ENCODE peak calls at places on chromosomes 6 and 20, in nine cellular contexts. One of them, this sample, is unnamed.
A peak's percentile ranks its signal among the peaks of the same experiment; 100 is the strongest.

GRCh38 chr6:42001506-42001905 is 48.8 kb upstream of the TAF8 start:
- DNase-seq in naive thymus-derived CD4-positive, alpha-beta T cell: no peak
- DNase-seq in ureter: no peak
- DNase-seq in right atrium auricular region: no peak
- DNase-seq in activated gamma-delta T cell treated with Interleukin-2 at 50 U/mL for 16 hours: no peak
- DNase-seq in HTR-8/SVneo: no peak
- DNase-seq in astrocyte of the cerebellum: no peak
- DNase-seq in stimulated activated CD4-positive, alpha-beta T cell treated with anti-CD3 and anti-CD28 coated beads, Interleukin-4, amount 100 ng/mL, for 48 hours: no peak
- DNase-seq in NCI-H460: no peak
- DNase-seq in this sample: no peak

GRCh38 chr20:51687071-51687470 is 81.1 kb downstream of the ATP9A start:
- DNase-seq in naive thymus-derived CD4-positive, alpha-beta T cell: no peak
- DNase-seq in stimulated activated CD4-positive, alpha-beta T cell treated with anti-CD3 and anti-CD28 coated beads, Interleukin-4, amount 100 ng/mL, for 48 hours: no peak
- DNase-seq in right atrium auricular region: no peak
- DNase-seq in HTR-8/SVneo: peak; percentile 88
- DNase-seq in astrocyte of the cerebellum: no peak
- DNase-seq in ureter: peak; percentile 61
- DNase-seq in activated gamma-delta T cell treated with Interleukin-2 at 50 U/mL for 16 hours: no peak
- DNase-seq in NCI-H460: peak; percentile 95
- DNase-seq in this sample: peak; percentile 8

GRCh38 chr6:160005861-160006540 is 37.1 kb downstream of the IGF2R start:
- DNase-seq in HTR-8/SVneo: no peak
- DNase-seq in naive thymus-derived CD4-positive, alpha-beta T cell: no peak
- DNase-seq in NCI-H460: no peak
- DNase-seq in activated gamma-delta T cell treated with Interleukin-2 at 50 U/mL for 16 hours: no peak
- DNase-seq in stimulated activated CD4-positive, alpha-beta T cell treated with anti-CD3 and anti-CD28 coated beads, Interleukin-4, amount 100 ng/mL, for 48 hours: no peak
- DNase-seq in astrocyte of the cerebellum: no peak
- DNase-seq in right atrium auricular region: no peak
- DNase-seq in ureter: no peak
- DNase-seq in this sample: no peak

GRCh38 chr20:20737158-20737557 is 24.7 kb upstream of the RALGAPA2 start:
- DNase-seq in ureter: no peak
- DNase-seq in right atrium auricular region: peak; percentile 55
- DNase-seq in naive thymus-derived CD4-positive, alpha-beta T cell: no peak
- DNase-seq in HTR-8/SVneo: no peak
- DNase-seq in activated gamma-delta T cell treated with Interleukin-2 at 50 U/mL for 16 hours: no peak
- DNase-seq in NCI-H460: no peak
- DNase-seq in stimulated activated CD4-positive, alpha-beta T cell treated with anti-CD3 and anti-CD28 coated beads, Interleukin-4, amount 100 ng/mL, for 48 hours: no peak
- DNase-seq in astrocyte of the cerebellum: no peak
- DNase-seq in this sample: no peak

GRCh38 chr6:166005401-166005845 is 162.2 kb downstream of the TBXT start:
- DNase-seq in right atrium auricular region: peak; percentile 75
- DNase-seq in naive thymus-derived CD4-positive, alpha-beta T cell: no peak
- DNase-seq in HTR-8/SVneo: no peak
- DNase-seq in activated gamma-delta T cell treated with Interleukin-2 at 50 U/mL for 16 hours: no peak
- DNase-seq in stimulated activated CD4-positive, alpha-beta T cell treated with anti-CD3 and anti-CD28 coated beads, Interleukin-4, amount 100 ng/mL, for 48 hours: no peak
- DNase-seq in ureter: no peak
- DNase-seq in NCI-H460: peak; percentile 46
- DNase-seq in astrocyte of the cerebellum: no peak
- DNase-seq in this sample: no peak

GRCh38 chr20:34982270-34983088 is 26.8 kb downstream of the MYH7B start:
- DNase-seq in right atrium auricular region: no peak
- DNase-seq in naive thymus-derived CD4-positive, alpha-beta T cell: no peak
- DNase-seq in stimulated activated CD4-positive, alpha-beta T cell treated with anti-CD3 and anti-CD28 coated beads, Interleukin-4, amount 100 ng/mL, for 48 hours: no peak
- DNase-seq in ureter: no peak
- DNase-seq in activated gamma-delta T cell treated with Interleukin-2 at 50 U/mL for 16 hours: no peak
- DNase-seq in astrocyte of the cerebellum: no peak
- DNase-seq in NCI-H460: no peak
- DNase-seq in HTR-8/SVneo: no peak
- DNase-seq in this sample: no peak

GRCh38 chr6:46906776-46907175 is 15.0 kb downstream of the ADGRF5 start:
- DNase-seq in ureter: no peak
- DNase-seq in naive thymus-derived CD4-positive, alpha-beta T cell: no peak
- DNase-seq in HTR-8/SVneo: no peak
- DNase-seq in stimulated activated CD4-positive, alpha-beta T cell treated with anti-CD3 and anti-CD28 coated beads, Interleukin-4, amount 100 ng/mL, for 48 hours: no peak
- DNase-seq in astrocyte of the cerebellum: no peak
- DNase-seq in activated gamma-delta T cell treated with Interleukin-2 at 50 U/mL for 16 hours: no peak
- DNase-seq in NCI-H460: no peak
- DNase-seq in right atrium auricular region: no peak
- DNase-seq in this sample: no peak

GRCh38 chr20:56200456-56200855 is 48.1 kb upstream of the MC3R start:
- DNase-seq in HTR-8/SVneo: no peak
- DNase-seq in stimulated activated CD4-positive, alpha-beta T cell treated with anti-CD3 and anti-CD28 coated beads, Interleukin-4, amount 100 ng/mL, for 48 hours: no peak
- DNase-seq in astrocyte of the cerebellum: no peak
- DNase-seq in activated gamma-delta T cell treated with Interleukin-2 at 50 U/mL for 16 hours: no peak
- DNase-seq in ureter: no peak
- DNase-seq in right atrium auricular region: no peak
- DNase-seq in naive thymus-derived CD4-positive, alpha-beta T cell: no peak
- DNase-seq in NCI-H460: no peak
- DNase-seq in this sample: peak; percentile 11

GRCh38 chr6:146913842-146914562 is 290.2 kb upstream of the STXBP5 start:
- DNase-seq in naive thymus-derived CD4-positive, alpha-beta T cell: no peak
- DNase-seq in ureter: peak; percentile 79
- DNase-seq in HTR-8/SVneo: peak; percentile 62
- DNase-seq in activated gamma-delta T cell treated with Interleukin-2 at 50 U/mL for 16 hours: no peak
- DNase-seq in right atrium auricular region: peak; percentile 75
- DNase-seq in stimulated activated CD4-positive, alpha-beta T cell treated with anti-CD3 and anti-CD28 coated beads, Interleukin-4, amount 100 ng/mL, for 48 hours: no peak
- DNase-seq in astrocyte of the cerebellum: peak; percentile 98
- DNase-seq in NCI-H460: peak; percentile 85
- DNase-seq in this sample: peak; percentile 98

GRCh38 chr20:19690462-19690861 is 67.6 kb upstream of the RIN2 start:
- DNase-seq in stimulated activated CD4-positive, alpha-beta T cell treated with anti-CD3 and anti-CD28 coated beads, Interleukin-4, amount 100 ng/mL, for 48 hours: no peak
- DNase-seq in astrocyte of the cerebellum: no peak
- DNase-seq in NCI-H460: no peak
- DNase-seq in HTR-8/SVneo: no peak
- DNase-seq in right atrium auricular region: no peak
- DNase-seq in activated gamma-delta T cell treated with Interleukin-2 at 50 U/mL for 16 hours: no peak
- DNase-seq in ureter: no peak
- DNase-seq in naive thymus-derived CD4-positive, alpha-beta T cell: no peak
- DNase-seq in this sample: no peak

GRCh38 chr6:51790946-51791345 is 296.5 kb downstream of the PKHD1 start:
- DNase-seq in activated gamma-delta T cell treated with Interleukin-2 at 50 U/mL for 16 hours: no peak
- DNase-seq in right atrium auricular region: no peak
- DNase-seq in astrocyte of the cerebellum: no peak
- DNase-seq in ureter: no peak
- DNase-seq in HTR-8/SVneo: no peak
- DNase-seq in stimulated activated CD4-positive, alpha-beta T cell treated with anti-CD3 and anti-CD28 coated beads, Interleukin-4, amount 100 ng/mL, for 48 hours: no peak
- DNase-seq in NCI-H460: no peak
- DNase-seq in naive thymus-derived CD4-positive, alpha-beta T cell: no peak
- DNase-seq in this sample: no peak